ENCODE peak calls at places on chromosomes 4 and X, in six cellular contexts. One of them, this sample, is unnamed.

GRCh38 chr4:59127748-59128147 is 2017.6 kb upstream of the IGFBP7 start:
- DNase-seq in choroid plexus epithelial cell: no peak
- DNase-seq in fibroblast of pulmonary artery: no peak
- DNase-seq in activated CD4-positive, alpha-beta T cell treated with anti-CD3 and anti-CD28 coated beads, Interleukin-2, amount 50 U/mL, for 24 hours: no peak
- DNase-seq in T-helper 1 cell: no peak
- DNase-seq in CD8-positive, alpha-beta memory T cell: no peak
- DNase-seq in this sample: no peak

GRCh38 chrX:139766545-139766983 is 58.6 kb upstream of the MCF2 start:
- DNase-seq in CD8-positive, alpha-beta memory T cell: peak; percentile 50
- DNase-seq in fibroblast of pulmonary artery: no peak
- DNase-seq in activated CD4-positive, alpha-beta T cell treated with anti-CD3 and anti-CD28 coated beads, Interleukin-2, amount 50 U/mL, for 24 hours: no peak
- DNase-seq in choroid plexus epithelial cell: no peak
- DNase-seq in T-helper 1 cell: no peak
- DNase-seq in this sample: no peak

GRCh38 chr4:3059090-3059428 is 15.3 kb downstream of the HTT-AS start:
- DNase-seq in fibroblast of pulmonary artery: no peak
- DNase-seq in choroid plexus epithelial cell: no peak
- DNase-seq in T-helper 1 cell: no peak
- DNase-seq in activated CD4-positive, alpha-beta T cell treated with anti-CD3 and anti-CD28 coated beads, Interleukin-2, amount 50 U/mL, for 24 hours: no peak
- DNase-seq in CD8-positive, alpha-beta memory T cell: no peak
- DNase-seq in this sample: no peak

GRCh38 chr4:131613824-131614216 is 1535.3 kb upstream of the PCDH10 start:
- DNase-seq in activated CD4-positive, alpha-beta T cell treated with anti-CD3 and anti-CD28 coated beads, Interleukin-2, amount 50 U/mL, for 24 hours: no peak
- DNase-seq in choroid plexus epithelial cell: peak; percentile 8
- DNase-seq in T-helper 1 cell: no peak
- DNase-seq in CD8-positive, alpha-beta memory T cell: no peak
- DNase-seq in fibroblast of pulmonary artery: no peak
- DNase-seq in this sample: no peak

GRCh38 chr4:174045381-174045780 is 238.1 kb downstream of the FBXO8 start:
- DNase-seq in activated CD4-positive, alpha-beta T cell treated with anti-CD3 and anti-CD28 coated beads, Interleukin-2, amount 50 U/mL, for 24 hours: no peak
- DNase-seq in choroid plexus epithelial cell: no peak
- DNase-seq in T-helper 1 cell: no peak
- DNase-seq in fibroblast of pulmonary artery: no peak
- DNase-seq in CD8-positive, alpha-beta memory T cell: no peak
- DNase-seq in this sample: no peak

GRCh38 chr4:164779080-164779479 is 25.1 kb downstream of the SMIM31 start:
- DNase-seq in activated CD4-positive, alpha-beta T cell treated with anti-CD3 and anti-CD28 coated beads, Interleukin-2, amount 50 U/mL, for 24 hours: no peak
- DNase-seq in CD8-positive, alpha-beta memory T cell: no peak
- DNase-seq in T-helper 1 cell: no peak
- DNase-seq in fibroblast of pulmonary artery: no peak
- DNase-seq in choroid plexus epithelial cell: no peak
- DNase-seq in this sample: no peak

GRCh38 chrX:46447384-46447783 is 97.8 kb downstream of the ZNF674 start:
- DNase-seq in fibroblast of pulmonary artery: peak; percentile 23
- DNase-seq in activated CD4-positive, alpha-beta T cell treated with anti-CD3 and anti-CD28 coated beads, Interleukin-2, amount 50 U/mL, for 24 hours: no peak
- DNase-seq in T-helper 1 cell: no peak
- DNase-seq in choroid plexus epithelial cell: no peak
- DNase-seq in CD8-positive, alpha-beta memory T cell: no peak
- DNase-seq in this sample: no peak

GRCh38 chrX:27987862-27988646 is 6.8 kb upstream of the DCAF8L1 start:
- DNase-seq in fibroblast of pulmonary artery: no peak
- DNase-seq in activated CD4-positive, alpha-beta T cell treated with anti-CD3 and anti-CD28 coated beads, Interleukin-2, amount 50 U/mL, for 24 hours: no peak
- DNase-seq in CD8-positive, alpha-beta memory T cell: no peak
- DNase-seq in choroid plexus epithelial cell: no peak
- DNase-seq in T-helper 1 cell: no peak
- DNase-seq in this sample: no peak

GRCh38 chr4:73803213-73803612 is 33.3 kb upstream of the CXCL6 start:
- DNase-seq in CD8-positive, alpha-beta memory T cell: no peak
- DNase-seq in fibroblast of pulmonary artery: no peak
- DNase-seq in T-helper 1 cell: no peak
- DNase-seq in activated CD4-positive, alpha-beta T cell treated with anti-CD3 and anti-CD28 coated beads, Interleukin-2, amount 50 U/mL, for 24 hours: no peak
- DNase-seq in choroid plexus epithelial cell: peak; percentile 60
- DNase-seq in this sample: no peak

This sample was measured in effector CD4-positive, alpha-beta T cell.